ENCODE peak calls at places on chromosomes 1 and 21, in four cellular contexts. One of them, this sample, is unnamed.

GRCh38 chr21:45451771-45452182 is 46.8 kb downstream of the COL18A1 start:
- DNase-seq in GM12865: no peak
- DNase-seq in prostate gland: no peak
- DNase-seq in cardiac muscle cell: no peak
- DNase-seq in this sample: no peak

GRCh38 chr1:109793486-109794318 is 30.0 kb upstream of the EPS8L3 start:
- DNase-seq in GM12865: no peak
- DNase-seq in prostate gland: no peak
- DNase-seq in cardiac muscle cell: no peak
- DNase-seq in this sample: no peak

GRCh38 chr1:230761443-230762167 is 14.4 kb downstream of the CAPN9 start:
- DNase-seq in GM12865: no peak
- DNase-seq in prostate gland: no peak
- DNase-seq in cardiac muscle cell: no peak
- DNase-seq in this sample: no peak

GRCh38 chr1:172662464-172663109 is 3.7 kb downstream of the FASLG start:
- DNase-seq in GM12865: peak; percentile 73
- DNase-seq in prostate gland: peak; percentile 7
- DNase-seq in cardiac muscle cell: no peak
- DNase-seq in this sample: peak; percentile 44

GRCh38 chr1:6180215-6180577 is at the start of gene CHD5:
- DNase-seq in GM12865: no peak
- DNase-seq in prostate gland: no peak
- DNase-seq in cardiac muscle cell: no peak
- DNase-seq in this sample: no peak

GRCh38 chr1:78240755-78241154 is 195.0 kb downstream of the GIPC2 start:
- DNase-seq in GM12865: no peak
- DNase-seq in prostate gland: no peak
- DNase-seq in cardiac muscle cell: no peak
- DNase-seq in this sample: no peak

GRCh38 chr1:7912145-7912544 is 28.5 kb downstream of the TNFRSF9 start:
- DNase-seq in GM12865: no peak
- DNase-seq in prostate gland: no peak
- DNase-seq in cardiac muscle cell: no peak
- DNase-seq in this sample: no peak

GRCh38 chr1:5570931-5571330 is 421.3 kb downstream of the NPHP4 start:
- DNase-seq in GM12865: no peak
- DNase-seq in prostate gland: no peak
- DNase-seq in cardiac muscle cell: no peak
- DNase-seq in this sample: no peak

GRCh38 chr1:3785458-3786157 is 10.7 kb downstream of the LRRC47 start:
- DNase-seq in GM12865: peak; percentile 48
- DNase-seq in prostate gland: no peak
- DNase-seq in cardiac muscle cell: peak; percentile 45
- DNase-seq in this sample: no peak

GRCh38 chr1:230682882-230683610 is 30.9 kb downstream of the AGT start:
- DNase-seq in GM12865: no peak
- DNase-seq in prostate gland: no peak
- DNase-seq in cardiac muscle cell: no peak
- DNase-seq in this sample: no peak

GRCh38 chr1:205598841-205599666 is 32.8 kb downstream of the ELK4 start:
- DNase-seq in GM12865: no peak
- DNase-seq in prostate gland: no peak
- DNase-seq in cardiac muscle cell: no peak
- DNase-seq in this sample: no peak

GRCh38 chr1:244636488-244637259 is 16.3 kb upstream of the DESI2 start:
- DNase-seq in GM12865: no peak
- DNase-seq in prostate gland: no peak
- DNase-seq in cardiac muscle cell: no peak
- DNase-seq in this sample: no peak

GRCh38 chr1:205142105-205142475 is 20.3 kb upstream of the RBBP5 start:
- DNase-seq in GM12865: no peak
- DNase-seq in prostate gland: no peak
- DNase-seq in cardiac muscle cell: no peak
- DNase-seq in this sample: no peak

GRCh38 chr1:245322673-245323072 is 167.9 kb downstream of the KIF26B start:
- DNase-seq in GM12865: no peak
- DNase-seq in prostate gland: no peak
- DNase-seq in cardiac muscle cell: no peak
- DNase-seq in this sample: no peak

GRCh38 chr1:177355575-177355974 is 184.8 kb downstream of the BRINP2 start:
- DNase-seq in GM12865: peak; percentile 29
- DNase-seq in prostate gland: no peak
- DNase-seq in cardiac muscle cell: peak; percentile 50
- DNase-seq in this sample: no peak

GRCh38 chr1:157775101-157775870 is 1.6 kb downstream of the FCRL2 start:
- DNase-seq in GM12865: no peak
- DNase-seq in prostate gland: no peak
- DNase-seq in cardiac muscle cell: no peak
- DNase-seq in this sample: no peak
- H3K4me3 ChIP-seq in GM12865: no peak overlapping the region
- H3K4me3 ChIP-seq in prostate gland: no peak overlapping the region
- H3K4me3 ChIP-seq in cardiac muscle cell: no peak overlapping the region
- H3K4me3 ChIP-seq in this sample: no peak overlapping the region

GRCh38 chr1:71589005-71589404 is 508.2 kb upstream of the ZRANB2 start:
- DNase-seq in GM12865: no peak
- DNase-seq in prostate gland: no peak
- DNase-seq in cardiac muscle cell: no peak
- DNase-seq in this sample: no peak

GRCh38 chr1:71587961-71588360 is 507.1 kb upstream of the ZRANB2 start:
- DNase-seq in GM12865: peak; percentile 6
- DNase-seq in prostate gland: no peak
- DNase-seq in cardiac muscle cell: peak; percentile 43
- DNase-seq in this sample: no peak

GRCh38 chr1:71593523-71593922 is 512.7 kb upstream of the ZRANB2 start:
- DNase-seq in GM12865: peak; percentile 15
- DNase-seq in prostate gland: no peak
- DNase-seq in cardiac muscle cell: no peak
- DNase-seq in this sample: no peak

GRCh38 chr1:71592646-71593274 is 511.9 kb upstream of the ZRANB2 start:
- DNase-seq in GM12865: no peak
- DNase-seq in prostate gland: no peak
- DNase-seq in cardiac muscle cell: no peak
- DNase-seq in this sample: no peak
- H3K4me3 ChIP-seq in GM12865: no peak overlapping the region
- H3K4me3 ChIP-seq in prostate gland: no peak overlapping the region
- H3K4me3 ChIP-seq in cardiac muscle cell: no peak overlapping the region
- H3K4me3 ChIP-seq in this sample: no peak overlapping the region

DNA sequence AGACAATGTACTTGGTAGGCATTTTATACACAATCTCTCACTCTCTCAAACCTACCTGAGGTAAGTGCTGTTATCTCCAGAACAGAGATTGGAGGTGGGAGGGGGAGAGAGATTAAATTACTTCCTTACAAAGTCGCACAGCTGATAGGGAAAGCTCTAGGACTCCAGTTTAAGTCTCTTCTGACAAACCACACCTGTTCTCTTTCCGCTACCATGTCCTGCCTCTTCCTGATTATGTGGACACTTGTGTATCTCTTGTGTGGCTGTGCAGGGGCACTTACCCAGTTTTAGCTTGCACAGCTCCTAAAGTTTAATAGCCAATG is 67.8 kb downstream of the ELAVL4 start:
- DNase-seq in GM12865: no peak
- DNase-seq in prostate gland: no peak
- DNase-seq in cardiac muscle cell: no peak
- DNase-seq in this sample: no peak
- H3K4me3 ChIP-seq in GM12865: no peak overlapping the region
- H3K4me3 ChIP-seq in prostate gland: no peak overlapping the region
- H3K4me3 ChIP-seq in cardiac muscle cell: no peak overlapping the region
- H3K4me3 ChIP-seq in this sample: no peak overlapping the region

DNA sequence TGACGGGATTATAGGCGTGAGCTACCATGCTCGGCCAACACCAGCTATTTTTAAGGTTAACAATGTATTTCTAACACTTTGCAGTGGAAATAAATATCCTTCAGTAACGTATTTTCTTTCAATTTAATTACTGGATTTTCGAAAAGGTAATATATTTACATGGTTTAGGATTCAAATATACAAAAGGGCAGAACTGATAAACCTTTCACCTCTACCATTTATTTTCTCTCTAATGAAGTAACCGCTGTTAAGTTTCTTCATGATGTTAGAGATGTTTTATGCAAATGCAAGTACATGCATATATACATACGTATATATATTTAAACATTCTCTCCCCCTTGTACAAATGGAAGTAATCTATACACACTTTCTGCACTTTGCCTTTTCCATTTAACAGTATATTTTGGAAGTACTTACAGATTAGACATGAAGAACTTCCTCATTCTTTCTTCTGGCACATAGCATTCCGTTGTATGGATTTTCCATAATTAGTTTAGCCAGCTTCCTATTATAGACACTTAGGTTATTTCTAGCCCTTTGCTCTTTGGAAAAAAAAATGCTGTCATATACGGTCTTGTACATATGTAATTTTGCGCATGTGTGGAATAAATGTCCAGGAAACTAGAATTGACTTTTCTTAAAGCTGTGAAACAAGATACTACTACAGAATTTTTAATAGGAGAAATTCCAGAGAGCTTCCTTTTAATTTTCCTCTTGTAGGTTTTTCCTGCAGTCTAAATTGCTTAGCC is 14.9 kb upstream of the HJV start:
- DNase-seq in GM12865: no peak
- DNase-seq in prostate gland: no peak
- DNase-seq in cardiac muscle cell: no peak
- DNase-seq in this sample: no peak
- H3K4me3 ChIP-seq in GM12865: peak overlapping the region; percentile 93
- H3K4me3 ChIP-seq in prostate gland: peak overlapping the region; percentile 55
- H3K4me3 ChIP-seq in cardiac muscle cell: peak overlapping the region; percentile 67
- H3K4me3 ChIP-seq in this sample: peak overlapping the region; percentile 75

GRCh38 chr1:41751804-41752513 is 166.8 kb downstream of the HIVEP3 start:
- DNase-seq in GM12865: peak; percentile 86
- DNase-seq in prostate gland: no peak
- DNase-seq in cardiac muscle cell: no peak
- DNase-seq in this sample: no peak
- H3K4me3 ChIP-seq in GM12865: peak overlapping the region; percentile 32
- H3K4me3 ChIP-seq in prostate gland: no peak overlapping the region
- H3K4me3 ChIP-seq in cardiac muscle cell: no peak overlapping the region
- H3K4me3 ChIP-seq in this sample: peak overlapping the region; percentile 24

DNA sequence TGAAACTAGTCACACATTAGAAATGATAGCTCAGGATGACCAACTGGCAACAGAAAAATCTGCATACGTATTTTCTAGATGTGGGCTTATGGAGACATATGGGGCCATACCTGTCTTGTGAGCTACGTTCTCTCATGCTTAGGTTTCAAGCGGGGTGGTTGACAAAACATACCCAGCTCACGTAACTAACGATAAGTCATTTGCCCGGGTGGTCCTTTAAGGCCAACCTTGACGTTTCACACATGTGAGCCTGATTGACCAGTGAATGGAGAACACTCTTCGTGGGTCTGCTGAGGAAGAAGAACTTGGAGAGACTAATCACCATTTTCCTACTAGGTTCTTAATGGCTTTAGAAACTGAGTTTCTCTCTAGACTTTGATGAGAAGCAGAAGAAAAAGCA is 13.5 kb upstream of the RCSD1 start:
- DNase-seq in GM12865: no peak
- DNase-seq in prostate gland: no peak
- DNase-seq in cardiac muscle cell: no peak
- DNase-seq in this sample: no peak
- H3K4me3 ChIP-seq in GM12865: peak overlapping the region; percentile 41
- H3K4me3 ChIP-seq in prostate gland: no peak overlapping the region
- H3K4me3 ChIP-seq in cardiac muscle cell: no peak overlapping the region
- H3K4me3 ChIP-seq in this sample: peak overlapping the region; percentile 42

DNA sequence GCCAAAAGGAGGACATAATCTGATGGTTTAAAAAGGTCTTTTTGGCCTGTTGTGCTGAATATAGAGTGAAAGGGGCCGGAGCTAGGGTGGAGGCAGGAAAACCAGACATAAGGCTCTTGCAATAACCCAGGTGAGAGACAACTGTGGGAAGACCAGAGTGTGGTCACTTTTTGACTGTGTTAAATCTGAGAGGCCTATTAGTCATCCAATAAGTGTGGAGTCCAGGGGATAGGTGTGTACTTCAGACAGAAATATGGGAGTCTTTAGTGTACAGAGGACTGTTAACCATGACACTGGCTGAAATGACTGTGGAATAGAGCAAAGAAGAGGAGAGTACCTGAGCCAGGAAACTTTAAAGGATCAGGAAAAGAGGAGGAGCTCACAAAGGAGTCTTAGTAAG is 89.3 kb downstream of the VAV3 start:
- DNase-seq in GM12865: no peak
- DNase-seq in prostate gland: no peak
- DNase-seq in cardiac muscle cell: no peak
- DNase-seq in this sample: no peak
- H3K4me3 ChIP-seq in GM12865: no peak overlapping the region
- H3K4me3 ChIP-seq in prostate gland: no peak overlapping the region
- H3K4me3 ChIP-seq in cardiac muscle cell: no peak overlapping the region
- H3K4me3 ChIP-seq in this sample: no peak overlapping the region

GRCh38 chr1:156815851-156816536 is 654 bp downstream of the SH2D2A start:
- DNase-seq in GM12865: no peak
- DNase-seq in prostate gland: no peak
- DNase-seq in cardiac muscle cell: no peak
- DNase-seq in this sample: no peak

GRCh38 chr1:156814571-156815260 is 1.9 kb downstream of the SH2D2A start:
- DNase-seq in GM12865: no peak
- DNase-seq in prostate gland: no peak
- DNase-seq in cardiac muscle cell: no peak
- DNase-seq in this sample: no peak

GRCh38 chr1:156816561-156817328 is at the start of gene SH2D2A:
- DNase-seq in GM12865: peak; percentile 90
- DNase-seq in prostate gland: no peak
- DNase-seq in cardiac muscle cell: no peak
- DNase-seq in this sample: peak; percentile 69

GRCh38 chr1:156813750-156814570 is 2.7 kb downstream of the SH2D2A start:
- DNase-seq in GM12865: peak; percentile 61
- DNase-seq in prostate gland: peak; percentile 36
- DNase-seq in cardiac muscle cell: peak; percentile 56
- DNase-seq in this sample: no peak

DNA sequence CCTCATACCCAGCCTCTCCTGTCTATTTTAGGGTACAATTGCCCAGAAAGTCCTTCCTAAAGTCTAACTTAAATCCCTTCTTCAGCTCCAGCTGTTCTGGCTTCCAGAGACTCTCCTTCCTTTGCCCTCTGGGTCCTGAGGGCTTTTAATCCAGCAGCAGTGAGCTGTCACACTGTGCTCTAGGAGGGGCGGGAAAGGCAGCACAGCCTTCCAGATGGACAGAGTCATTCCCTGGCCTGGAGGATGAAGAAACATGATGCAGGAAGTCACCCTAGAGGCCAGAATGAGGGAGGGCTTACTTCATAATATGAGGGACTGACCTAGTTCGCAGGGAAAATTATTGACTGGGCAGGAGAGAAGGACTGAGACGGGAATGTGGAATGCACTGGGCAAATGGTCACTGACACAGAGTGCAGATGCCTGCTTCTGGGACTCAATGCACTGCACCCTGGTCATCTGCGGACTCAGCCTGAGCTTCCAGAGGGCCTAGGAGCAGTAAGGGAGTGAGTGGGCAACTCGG is 1.3 kb downstream of the SH2D2A start:
- DNase-seq in GM12865: no peak
- DNase-seq in prostate gland: no peak
- DNase-seq in cardiac muscle cell: no peak
- DNase-seq in this sample: no peak
- H3K4me3 ChIP-seq in GM12865: no peak overlapping the region
- H3K4me3 ChIP-seq in prostate gland: no peak overlapping the region
- H3K4me3 ChIP-seq in cardiac muscle cell: no peak overlapping the region
- H3K4me3 ChIP-seq in this sample: peak overlapping the region; percentile 62

This sample was measured in GM12864.